ENCODE peak calls at places on chromosomes 4 and X, in four cellular contexts. S is K562, G is HepG2, C is GM12878. J is an unnamed sample.
A peak's percentile ranks its signal among the peaks of the same experiment; 100 is the strongest.

GRCh38 chr4:71593306-71593705 is 190.6 kb downstream of the GC start:
- DNase-seq in S (no peak), G (no peak), C (no peak), J (no peak)

GRCh38 chrX:109847257-109848187 is 114.5 kb upstream of the ACSL4 start:
- DNase-seq in G (peak; percentile 42), C (no peak), S (no peak), J (no peak)

GRCh38 chr4:16967722-16968121 is 69.3 kb upstream of the LDB2 start:
- DNase-seq in S (no peak), G (no peak), C (no peak), J (no peak)

GRCh38 chr4:106914223-106914622 is 121.9 kb downstream of the DKK2 start:
- DNase-seq in C (no peak), S (no peak), G (no peak), J (no peak)

GRCh38 chr4:182576609-182577289 is 333.5 kb downstream of the TENM3 start:
- DNase-seq in S (no peak), C (no peak), G (no peak), J (no peak)

GRCh38 chrX:20412871-20413486 is 146.3 kb upstream of the RPS6KA3 start:
- DNase-seq in C (no peak), S (no peak), G (no peak), J (no peak)

GRCh38 chr4:23733911-23734458 is 155.9 kb downstream of the PPARGC1A start:
- DNase-seq in S (no peak), G (no peak), C (peak; percentile 1), J (no peak)

GRCh38 chr4:16516796-16517413 is 290.6 kb upstream of the TAPT1 start:
- DNase-seq in S (no peak), C (no peak), G (no peak), J (no peak)

GRCh38 chrX:31550169-31550568 is 478.3 kb upstream of the FTHL17 start:
- DNase-seq in S (no peak), G (no peak), C (no peak), J (no peak)

GRCh38 chrX:18983711-18984380 is at the start of gene PHKA2:
- DNase-seq in S (peak; percentile 70), G (peak; percentile 29), C (no peak), J (no peak)

GRCh38 chrX:10620121-10620699 is at the start of gene MID1:
- DNase-seq in G (no peak), S (no peak), C (no peak), J (peak; percentile 65)

GRCh38 chr4:140344621-140345020 is 28.8 kb upstream of the SCOC start:
- DNase-seq in S (no peak), C (no peak), G (no peak), J (no peak)

GRCh38 chrX:54358424-54359211 is 772 bp upstream of the WNK3 start:
- DNase-seq in G (no peak), C (no peak), S (no peak), J (peak; percentile 65)

GRCh38 chr4:184417802-184418511 is 56.4 kb downstream of the IRF2 start:
- DNase-seq in S (peak; percentile 47), C (peak; percentile 78), G (peak; percentile 27), J (no peak)

GRCh38 chrX:40998123-40998522 is 87.1 kb upstream of the USP9X start:
- DNase-seq in G (no peak), C (no peak), S (no peak), J (no peak)

GRCh38 chr4:99821918-99822503 is 5.4 kb downstream of the DAPP1 start:
- DNase-seq in C (peak; percentile 59), S (no peak), G (no peak), J (no peak)

GRCh38 chr4:56026596-56026995 is 77.9 kb downstream of the CEP135 start:
- DNase-seq in G (no peak), C (no peak), S (no peak), J (no peak)

GRCh38 chr4:184588893-184589292 is 60.4 kb downstream of the CASP3 start:
- DNase-seq in C (no peak), G (no peak), S (no peak), J (no peak)

GRCh38 chr4:181909368-181909767 is 333.8 kb upstream of the TENM3 start:
- DNase-seq in S (no peak), C (no peak), G (no peak), J (no peak)

GRCh38 chrX:48493890-48494364 is 14.9 kb upstream of the PORCN start:
- DNase-seq in G (peak; percentile 55), C (no peak), S (peak; percentile 36), J (peak; percentile 46)

GRCh38 chr4:73329300-73329699 is 70.7 kb upstream of the ANKRD17 start:
- DNase-seq in S (no peak), C (no peak), G (no peak), J (no peak)

GRCh38 chr4:152351080-152351479 is 184.8 kb downstream of the FBXW7 start:
- DNase-seq in C (no peak), S (no peak), G (no peak), J (no peak)

GRCh38 chrX:154804957-154805695 is at the start of gene MPP1:
- DNase-seq in C (peak; percentile 36), S (peak; percentile 88), G (no peak), J (peak; percentile 94)

GRCh38 chr4:7638463-7638862 is 203.7 kb upstream of the PSAPL1 start:
- DNase-seq in G (no peak), S (no peak), C (no peak), J (no peak)
- TF ChIP-seq SP1 in G (no peak), S (no peak), C (no peak), J (no peak)

GRCh38 chr4:46196086-46196485 is 72.2 kb upstream of the GABRG1 start:
- DNase-seq in C (no peak), S (no peak), G (no peak), J (no peak)
- TF ChIP-seq FOXM1 in C (no peak), S (no peak), G (no peak), J (no peak)

GRCh38 chr4:75637827-75638226 is 7.5 kb upstream of the CDKL2 start:
- DNase-seq in S (no peak), C (no peak), G (no peak), J (no peak)

GRCh38 chr4:75634951-75635350 is 4.6 kb upstream of the CDKL2 start:
- DNase-seq in G (no peak), S (no peak), C (no peak), J (no peak)

GRCh38 chr4:75637176-75637575 is 6.8 kb upstream of the CDKL2 start:
- DNase-seq in C (no peak), G (no peak), S (no peak), J (no peak)

GRCh38 chr4:75643651-75644050 is 13.3 kb upstream of the CDKL2 start:
- DNase-seq in C (no peak), S (no peak), G (no peak), J (no peak)

DNA sequence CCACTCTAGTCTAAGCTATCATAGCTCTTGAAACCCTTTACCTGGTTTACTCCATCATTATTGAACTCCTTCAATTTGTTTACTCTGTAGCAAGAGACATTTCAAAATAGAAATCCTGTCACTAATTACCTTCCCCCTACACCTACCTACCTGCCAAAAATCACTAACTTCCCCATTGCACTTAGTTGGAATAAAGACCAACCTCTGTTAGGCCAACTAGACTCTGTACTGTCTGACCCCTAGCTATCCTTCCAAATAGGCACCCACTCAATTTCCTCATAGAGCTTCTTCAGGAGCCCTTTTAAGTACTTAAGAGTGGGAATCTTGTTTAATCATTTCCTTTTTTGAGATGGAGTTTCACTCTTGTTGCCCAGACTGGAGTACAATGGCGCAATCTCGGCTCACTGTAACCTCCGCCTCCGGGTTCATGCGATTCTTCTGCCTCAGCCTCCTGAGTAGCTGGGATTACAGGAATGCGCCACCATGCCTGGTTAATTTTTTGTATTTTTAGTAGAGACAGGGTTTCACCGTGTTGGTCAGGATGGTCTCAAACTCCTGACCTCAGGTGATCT is 8.9 kb upstream of the CDKL2 start:
- DNase-seq in S (no peak), G (no peak), C (no peak), J (no peak)
- TF ChIP-seq SP1 in S (no peak), G (no peak), C (no peak), J (no peak)

GRCh38 chr4:687048-687974 is 1.6 kb downstream of the SLC49A3 start:
- DNase-seq in C (no peak), G (peak; percentile 90), S (peak; percentile 91), J (no peak)
- TF ChIP-seq FOXM1 in C (no peak), G (no peak), S (no peak), J (no peak)

DNA sequence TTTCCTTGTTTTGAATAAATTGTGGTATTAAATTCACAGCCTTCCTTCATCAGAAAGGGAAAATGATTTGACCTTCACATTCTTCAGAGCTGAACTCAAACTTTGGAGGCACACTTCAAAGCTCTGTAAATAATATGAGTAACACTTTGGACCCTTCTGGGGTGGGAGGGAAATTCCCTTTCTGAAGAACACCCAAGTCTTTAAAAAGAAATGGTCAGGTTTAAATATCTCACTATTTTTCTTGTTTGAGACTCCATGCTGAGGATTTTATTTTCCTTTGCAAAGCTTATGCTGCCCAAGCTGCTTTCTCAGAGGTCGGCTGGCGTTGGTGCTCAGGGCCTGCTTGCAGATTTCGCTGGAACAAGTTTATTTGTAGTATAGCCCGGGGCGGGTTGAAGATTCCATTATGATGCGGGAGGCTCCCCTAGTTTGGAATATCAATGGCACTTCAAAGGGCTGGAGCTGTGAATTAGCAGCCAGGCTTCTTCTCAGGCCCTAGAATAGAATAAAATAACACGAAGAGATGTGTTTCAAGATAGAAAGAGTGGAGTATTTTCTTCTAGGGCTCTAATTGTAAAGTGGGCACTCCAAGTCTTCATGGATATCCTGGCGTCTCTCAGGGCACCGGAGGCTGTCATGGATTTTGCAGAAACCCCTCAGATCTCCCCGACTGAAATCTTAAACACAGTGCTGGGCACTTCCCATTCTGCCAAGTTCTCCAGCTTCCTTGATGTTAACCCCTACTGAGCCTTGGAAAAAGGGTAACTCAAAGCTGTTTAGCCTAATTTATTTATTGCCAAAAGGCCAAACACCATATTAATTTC is 315.6 kb downstream of the GPAT3 start:
- DNase-seq in G (peak; percentile 86), S (no peak), C (no peak), J (no peak)
- TF ChIP-seq SP1 in G (no peak), S (no peak), C (no peak), J (no peak)

GRCh38 chr4:158778065-158778711 is 9.4 kb downstream of the FNIP2 start:
- DNase-seq in C (peak; percentile 60), G (no peak), S (no peak), J (no peak)
- TF ChIP-seq FOXM1 in C (no peak), G (no peak), S (no peak), J (no peak)

GRCh38 chr4:29128810-29129209 is 1591.4 kb upstream of the PCDH7 start:
- DNase-seq in C (no peak), S (no peak), G (no peak), J (no peak)

GRCh38 chr4:29131304-29131703 is 1588.9 kb upstream of the PCDH7 start:
- DNase-seq in C (no peak), S (no peak), G (no peak), J (no peak)
- TF ChIP-seq SP1 in C (no peak), S (no peak), G (no peak), J (no peak)

DNA sequence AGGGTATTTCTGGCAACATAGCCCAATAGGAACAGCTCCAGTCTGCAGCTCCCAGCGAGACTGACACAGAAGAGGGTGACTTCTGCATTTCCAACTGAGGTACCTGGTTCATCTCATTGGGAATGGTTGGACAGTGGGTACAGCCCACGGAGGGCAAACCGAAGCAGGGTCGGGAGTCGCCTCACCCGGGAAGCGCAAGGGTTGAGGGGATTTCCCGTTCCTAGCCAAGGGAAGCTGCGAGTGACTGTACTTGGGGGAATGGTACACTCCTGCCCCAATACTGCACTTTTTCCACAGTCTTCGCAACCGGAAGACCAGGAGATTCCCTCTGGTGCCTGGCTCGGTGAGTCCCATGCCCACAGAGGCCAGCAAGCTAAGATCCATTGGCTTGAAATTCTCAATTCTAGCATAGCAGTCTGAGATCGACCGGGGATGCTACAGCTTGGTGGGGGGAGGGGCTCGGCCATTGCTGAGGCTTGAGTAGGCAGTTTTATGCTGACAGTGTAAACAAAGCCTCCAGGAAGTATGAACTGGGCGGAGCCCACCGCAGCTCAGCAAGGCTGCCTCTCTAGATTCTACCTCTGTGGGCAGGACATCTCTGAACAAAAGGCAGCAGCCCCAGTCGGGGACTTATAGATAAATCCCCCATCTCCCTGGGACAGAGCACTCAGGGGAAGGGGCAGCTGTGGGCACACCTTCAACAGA is 14.0 kb upstream of the ADAD1 start:
- DNase-seq in S (no peak), G (peak; percentile 58), C (no peak), J (no peak)
- TF ChIP-seq FOXM1 in S (no peak), G (no peak), C (no peak), J (no peak)

J was measured in HEK293T.